ENCODE peak calls at places on chromosomes 4 and X, in four cellular contexts. One of them, this sample, is unnamed.

GRCh38 chrX:39497717-39498265 is 600.0 kb downstream of the BCOR start:
- DNase-seq in CD4-positive, alpha-beta T cell: no peak
- DNase-seq in cardiac muscle cell: no peak
- DNase-seq in WTC11: no peak
- DNase-seq in this sample: no peak

GRCh38 chr4:38523054-38523453 is 140.9 kb upstream of the KLF3 start:
- DNase-seq in CD4-positive, alpha-beta T cell: no peak
- DNase-seq in cardiac muscle cell: no peak
- DNase-seq in WTC11: no peak
- DNase-seq in this sample: no peak

GRCh38 chr4:38687571-38688011 is 23.6 kb downstream of the KLF3 start:
- DNase-seq in CD4-positive, alpha-beta T cell: no peak
- DNase-seq in cardiac muscle cell: no peak
- DNase-seq in WTC11: no peak
- DNase-seq in this sample: no peak

GRCh38 chrX:3371163-3371562 is 24.7 kb upstream of the MXRA5 start:
- DNase-seq in CD4-positive, alpha-beta T cell: no peak
- DNase-seq in cardiac muscle cell: no peak
- DNase-seq in WTC11: no peak
- DNase-seq in this sample: no peak

GRCh38 chrX:134746379-134746723 is 88.1 kb upstream of the PLAC1 start:
- DNase-seq in CD4-positive, alpha-beta T cell: no peak
- DNase-seq in cardiac muscle cell: no peak
- DNase-seq in WTC11: no peak
- DNase-seq in this sample: no peak

GRCh38 chr4:107645604-107646003 is 74.4 kb downstream of the PAPSS1 start:
- DNase-seq in CD4-positive, alpha-beta T cell: no peak
- DNase-seq in cardiac muscle cell: no peak
- DNase-seq in WTC11: no peak
- DNase-seq in this sample: no peak

GRCh38 chrX:153512501-153512893 is 4.9 kb upstream of the ATP2B3 start:
- DNase-seq in CD4-positive, alpha-beta T cell: no peak
- DNase-seq in cardiac muscle cell: no peak
- DNase-seq in WTC11: no peak
- DNase-seq in this sample: no peak

GRCh38 chr4:71765837-71766236 is 18.0 kb downstream of the GC start:
- DNase-seq in CD4-positive, alpha-beta T cell: no peak
- DNase-seq in cardiac muscle cell: no peak
- DNase-seq in WTC11: no peak
- DNase-seq in this sample: no peak

GRCh38 chrX:40007746-40008705 is 89.7 kb downstream of the BCOR start:
- DNase-seq in CD4-positive, alpha-beta T cell: no peak
- DNase-seq in cardiac muscle cell: no peak
- DNase-seq in WTC11: no peak
- DNase-seq in this sample: no peak

GRCh38 chrX:136126892-136127406 is 20.4 kb upstream of the FHL1 start:
- DNase-seq in CD4-positive, alpha-beta T cell: no peak
- DNase-seq in cardiac muscle cell: no peak
- DNase-seq in WTC11: no peak
- DNase-seq in this sample: no peak

GRCh38 chr4:108110450-108110849 is 58.3 kb downstream of the LEF1 start:
- DNase-seq in CD4-positive, alpha-beta T cell: no peak
- DNase-seq in cardiac muscle cell: no peak
- DNase-seq in WTC11: no peak
- DNase-seq in this sample: no peak

GRCh38 chr4:43339435-43339834 is 446.9 kb downstream of the GRXCR1 start:
- DNase-seq in CD4-positive, alpha-beta T cell: no peak
- DNase-seq in cardiac muscle cell: peak; percentile 64
- DNase-seq in WTC11: no peak
- DNase-seq in this sample: no peak

GRCh38 chr4:137819964-137820383 is 287.7 kb upstream of the PCDH18 start:
- DNase-seq in CD4-positive, alpha-beta T cell: no peak
- DNase-seq in cardiac muscle cell: peak; percentile 79
- DNase-seq in WTC11: peak; percentile 20
- DNase-seq in this sample: no peak

GRCh38 chr4:7933631-7934510 is 5.8 kb downstream of the AFAP1 start:
- DNase-seq in CD4-positive, alpha-beta T cell: no peak
- DNase-seq in cardiac muscle cell: peak; percentile 56
- DNase-seq in WTC11: no peak
- DNase-seq in this sample: peak; percentile 64

GRCh38 chrX:68705986-68706385 is 58.5 kb downstream of the STARD8 start:
- DNase-seq in CD4-positive, alpha-beta T cell: no peak
- DNase-seq in cardiac muscle cell: no peak
- DNase-seq in WTC11: no peak
- DNase-seq in this sample: no peak

GRCh38 chr4:80302616-80303223 is 32.8 kb upstream of the CFAP299 start:
- DNase-seq in CD4-positive, alpha-beta T cell: no peak
- DNase-seq in cardiac muscle cell: no peak
- DNase-seq in WTC11: no peak
- DNase-seq in this sample: no peak

GRCh38 chr4:112860731-112861377 is 188.6 kb upstream of the ANK2 start:
- DNase-seq in CD4-positive, alpha-beta T cell: no peak
- DNase-seq in cardiac muscle cell: no peak
- DNase-seq in WTC11: no peak
- DNase-seq in this sample: no peak

GRCh38 chr4:69057620-69058409 is 38.5 kb upstream of the UGT2B7 start:
- DNase-seq in CD4-positive, alpha-beta T cell: no peak
- DNase-seq in cardiac muscle cell: peak; percentile 48
- DNase-seq in WTC11: peak; percentile 20
- DNase-seq in this sample: no peak

GRCh38 chrX:18945488-18945887 is 38.4 kb downstream of the PHKA2 start:
- DNase-seq in CD4-positive, alpha-beta T cell: no peak
- DNase-seq in cardiac muscle cell: no peak
- DNase-seq in WTC11: no peak
- DNase-seq in this sample: no peak

GRCh38 chrX:13469963-13470679 is 99.3 kb upstream of the EGFL6 start:
- DNase-seq in CD4-positive, alpha-beta T cell: no peak
- DNase-seq in cardiac muscle cell: peak; percentile 23
- DNase-seq in WTC11: no peak
- DNase-seq in this sample: no peak

GRCh38 chrX:115058276-115058675 is 40.9 kb upstream of the IL13RA2 start:
- DNase-seq in CD4-positive, alpha-beta T cell: no peak
- DNase-seq in cardiac muscle cell: peak; percentile 93
- DNase-seq in WTC11: no peak
- DNase-seq in this sample: no peak

GRCh38 chr4:112898357-112899141 is 150.9 kb upstream of the ANK2 start:
- DNase-seq in CD4-positive, alpha-beta T cell: no peak
- DNase-seq in cardiac muscle cell: no peak
- DNase-seq in WTC11: no peak
- DNase-seq in this sample: no peak

GRCh38 chr4:3296651-3297050 is 3.8 kb downstream of the RGS12 start:
- DNase-seq in CD4-positive, alpha-beta T cell: no peak
- DNase-seq in cardiac muscle cell: no peak
- DNase-seq in WTC11: no peak
- DNase-seq in this sample: no peak

GRCh38 chr4:133465022-133465421 is 315.9 kb downstream of the PCDH10 start:
- DNase-seq in CD4-positive, alpha-beta T cell: no peak
- DNase-seq in cardiac muscle cell: peak; percentile 14
- DNase-seq in WTC11: no peak
- DNase-seq in this sample: no peak
- TF ChIP-seq CTCF in CD4-positive, alpha-beta T cell: no peak
- TF ChIP-seq CTCF in cardiac muscle cell: peak; percentile 15
- TF ChIP-seq CTCF in WTC11: no peak
- TF ChIP-seq CTCF in this sample: no peak

GRCh38 chrX:79588233-79588632 is 221.1 kb upstream of the ITM2A start:
- DNase-seq in CD4-positive, alpha-beta T cell: no peak
- DNase-seq in cardiac muscle cell: no peak
- DNase-seq in WTC11: no peak
- DNase-seq in this sample: no peak

DNA sequence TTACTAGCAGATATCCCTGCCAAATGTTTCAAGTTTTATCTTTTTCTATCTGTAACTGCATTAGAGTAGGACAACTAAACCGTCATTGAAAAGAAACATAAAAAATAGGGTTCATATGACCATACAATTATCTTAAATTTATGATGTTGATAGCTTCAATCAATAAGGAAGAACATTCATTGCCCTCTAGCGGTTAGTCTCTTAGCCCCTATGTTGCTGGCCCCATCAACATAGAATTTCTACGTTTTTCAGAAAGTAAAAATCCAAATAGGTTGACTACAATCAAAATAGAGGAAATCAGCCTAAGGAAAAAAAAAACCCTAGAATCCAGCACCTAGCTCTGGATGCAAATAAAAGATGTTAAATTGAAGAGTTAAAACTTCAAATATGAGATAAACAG is 225.1 kb upstream of the ITM2A start:
- DNase-seq in CD4-positive, alpha-beta T cell: no peak
- DNase-seq in cardiac muscle cell: no peak
- DNase-seq in WTC11: no peak
- DNase-seq in this sample: no peak
- TF ChIP-seq CTCF in CD4-positive, alpha-beta T cell: no peak
- TF ChIP-seq CTCF in cardiac muscle cell: no peak
- TF ChIP-seq CTCF in WTC11: no peak
- TF ChIP-seq CTCF in this sample: no peak

DNA sequence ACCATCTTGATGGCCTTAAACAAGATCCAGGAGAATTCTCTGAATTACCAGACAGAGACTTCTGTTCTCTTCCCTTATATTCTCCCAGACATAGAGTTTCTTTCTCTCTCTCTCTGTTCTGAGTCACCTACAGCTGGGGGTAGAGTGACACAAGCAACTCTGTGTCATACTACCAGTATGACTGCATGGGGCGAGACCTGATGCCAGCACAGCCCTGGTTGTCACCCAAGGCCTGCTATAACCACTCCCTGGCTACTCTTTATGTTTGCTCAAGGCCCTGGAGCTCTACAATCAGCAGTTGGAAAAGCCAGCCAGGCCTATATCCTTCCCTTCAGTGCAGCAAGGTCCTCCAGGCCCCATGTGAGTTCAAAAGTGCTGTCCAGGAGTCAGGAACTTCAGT is 114.2 kb upstream of the TENT5D start:
- DNase-seq in CD4-positive, alpha-beta T cell: no peak
- DNase-seq in cardiac muscle cell: no peak
- DNase-seq in WTC11: no peak
- DNase-seq in this sample: no peak
- TF ChIP-seq CTCF in CD4-positive, alpha-beta T cell: no peak
- TF ChIP-seq CTCF in cardiac muscle cell: no peak
- TF ChIP-seq CTCF in WTC11: no peak
- TF ChIP-seq CTCF in this sample: no peak

DNA sequence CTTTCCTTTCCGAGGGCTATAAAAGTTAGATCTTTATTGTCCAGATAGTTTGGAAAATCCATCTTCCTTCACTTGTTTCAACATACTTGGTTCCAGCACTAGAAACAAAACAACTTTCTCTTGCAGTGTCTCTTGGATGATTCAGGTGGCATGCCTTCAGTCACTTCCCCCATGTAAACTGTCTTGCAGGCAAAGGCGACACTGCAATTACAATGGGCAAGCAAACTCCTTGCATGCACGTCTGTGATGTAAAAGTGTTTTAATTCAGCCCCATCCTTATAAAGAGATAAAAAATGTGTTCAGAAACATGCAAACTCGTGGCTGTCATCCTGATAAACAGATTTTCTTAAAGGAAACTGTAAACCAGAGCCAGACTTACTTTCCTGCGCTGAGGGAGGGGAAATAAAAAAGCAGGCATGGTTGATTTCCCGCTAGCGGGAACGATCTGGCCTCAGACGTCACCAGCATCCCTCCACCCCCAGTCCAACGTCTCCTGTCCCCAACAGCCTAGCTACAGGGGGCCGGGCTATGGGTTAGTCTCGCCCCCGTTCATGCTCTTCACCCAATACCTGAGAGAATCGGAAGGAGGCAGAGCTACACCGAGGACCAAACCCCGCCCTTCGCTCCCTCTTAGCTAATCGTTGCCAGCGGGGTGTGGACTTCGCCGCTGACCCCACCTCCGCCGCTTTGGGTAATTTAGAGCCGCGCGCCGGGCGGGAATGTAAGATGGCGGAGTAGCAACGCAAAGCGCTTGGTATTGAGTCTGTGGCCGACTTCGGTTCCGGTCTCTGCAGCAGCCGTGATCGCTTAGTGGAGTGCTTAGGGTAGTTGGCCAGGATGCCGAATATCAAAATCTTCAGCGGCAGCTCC is at the start of gene PRPS1:
- DNase-seq in CD4-positive, alpha-beta T cell: peak; percentile 76
- DNase-seq in cardiac muscle cell: peak; percentile 96
- DNase-seq in WTC11: peak; percentile 90
- DNase-seq in this sample: peak; percentile 83
- TF ChIP-seq CTCF in CD4-positive, alpha-beta T cell: no peak
- TF ChIP-seq CTCF in cardiac muscle cell: no peak
- TF ChIP-seq CTCF in WTC11: no peak
- TF ChIP-seq CTCF in this sample: no peak

GRCh38 chr4:151760713-151761661 is at the start of gene GATB:
- DNase-seq in CD4-positive, alpha-beta T cell: peak; percentile 86
- DNase-seq in cardiac muscle cell: peak; percentile 98
- DNase-seq in WTC11: peak; percentile 97
- DNase-seq in this sample: peak; percentile 91
- TF ChIP-seq CTCF in CD4-positive, alpha-beta T cell: peak; percentile 60
- TF ChIP-seq CTCF in cardiac muscle cell: peak; percentile 49
- TF ChIP-seq CTCF in WTC11: no peak
- TF ChIP-seq CTCF in this sample: peak; percentile 67

GRCh38 chr4:147610666-147611065 is 6.5 kb upstream of the TMEM184C start:
- DNase-seq in CD4-positive, alpha-beta T cell: no peak
- DNase-seq in cardiac muscle cell: no peak
- DNase-seq in WTC11: no peak
- DNase-seq in this sample: no peak

GRCh38 chr4:147607463-147607862 is 9.7 kb upstream of the TMEM184C start:
- DNase-seq in CD4-positive, alpha-beta T cell: no peak
- DNase-seq in cardiac muscle cell: no peak
- DNase-seq in WTC11: no peak
- DNase-seq in this sample: no peak
- TF ChIP-seq CTCF in CD4-positive, alpha-beta T cell: no peak
- TF ChIP-seq CTCF in cardiac muscle cell: no peak
- TF ChIP-seq CTCF in WTC11: no peak
- TF ChIP-seq CTCF in this sample: no peak